ENCODE peak calls at places on chromosome 17, in six cellular contexts. Q is mesothelial cell of epicardium, F is thyroid gland, V is HFFc6, S is heart left ventricle, P is B cell. Y is an unnamed sample.

GRCh38 chr17:27085517-27085916 is 208.4 kb upstream of the WSB1 start:
- DNase-seq in F (no peak), V (no peak), S (no peak), P (no peak), Q (no peak), Y (no peak)

GRCh38 chr17:61464121-61464905 is 12.1 kb downstream of the TBX4 start:
- DNase-seq in V (no peak), Q (no peak), S (no peak), F (no peak), P (no peak), Y (no peak)

GRCh38 chr17:60355663-60356594 is 36.0 kb downstream of the USP32 start:
- DNase-seq in S (no peak), V (no peak), F (no peak), Q (no peak), P (no peak), Y (no peak)

GRCh38 chr17:62707425-62707739 is 79.9 kb downstream of the MRC2 start:
- DNase-seq in Q (no peak), F (no peak), S (no peak), V (no peak), P (no peak), Y (no peak)

GRCh38 chr17:39928868-39929651 is 1.5 kb downstream of the LRRC3C start:
- DNase-seq in P (no peak), V (peak; percentile 92), S (no peak), F (no peak), Q (no peak), Y (no peak)

GRCh38 chr17:72030067-72030899 is 90.5 kb upstream of the SOX9 start:
- DNase-seq in V (peak; percentile 41), S (peak; percentile 35), F (peak; percentile 57), Q (peak; percentile 51), P (no peak), Y (no peak)

GRCh38 chr17:14664511-14664910 is 363.6 kb downstream of the HS3ST3B1 start:
- DNase-seq in P (no peak), Q (no peak), F (no peak), V (no peak), S (no peak), Y (no peak)

GRCh38 chr17:33204701-33205100 is 88.4 kb downstream of the ASIC2 start:
- DNase-seq in V (no peak), S (no peak), Q (no peak), F (no peak), P (no peak), Y (no peak)

GRCh38 chr17:9199474-9200196 is 178.3 kb downstream of the NTN1 start:
- DNase-seq in P (no peak), V (no peak), Q (no peak), F (no peak), S (peak; percentile 55), Y (no peak)

GRCh38 chr17:67021196-67021595 is 23.2 kb upstream of the CACNG1 start:
- DNase-seq in V (no peak), Q (no peak), S (no peak), P (no peak), F (no peak), Y (no peak)

GRCh38 chr17:67019126-67019507 is 25.2 kb upstream of the CACNG1 start:
- DNase-seq in Q (no peak), F (no peak), S (no peak), P (no peak), V (no peak), Y (no peak)

GRCh38 chr17:67019809-67020208 is 24.5 kb upstream of the CACNG1 start:
- DNase-seq in V (no peak), Q (no peak), P (no peak), F (no peak), S (no peak), Y (no peak)

GRCh38 chr17:67021718-67022450 is 22.5 kb upstream of the CACNG1 start:
- DNase-seq in P (no peak), Q (no peak), S (no peak), F (peak; percentile 6), V (no peak), Y (no peak)

DNA sequence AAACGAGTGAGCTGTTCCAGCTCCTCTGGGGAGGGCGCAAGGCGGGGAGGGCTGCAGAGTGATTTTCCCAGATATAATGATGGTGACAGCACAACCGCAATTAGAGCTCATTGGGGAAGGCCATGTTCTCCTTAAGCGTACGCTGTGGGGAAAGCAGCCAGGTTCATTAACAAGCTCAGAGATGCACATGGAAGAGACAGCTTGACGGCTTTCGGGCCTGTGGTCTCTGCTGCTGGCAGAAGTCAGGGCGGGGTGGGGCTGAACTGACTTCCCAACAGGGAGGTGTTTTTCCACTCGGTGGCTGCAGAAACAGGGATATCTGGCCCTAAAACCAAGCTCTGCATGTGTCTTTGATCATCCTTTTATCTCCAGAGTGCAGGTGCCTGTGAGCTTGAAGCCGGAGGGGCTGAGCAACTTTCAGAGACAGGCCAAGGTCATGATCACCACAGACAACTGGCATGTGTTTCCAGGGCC is 24.0 kb upstream of the CACNG1 start:
- DNase-seq in Q (no peak), P (no peak), S (no peak), F (no peak), V (no peak), Y (no peak)
- TF ChIP-seq CTCF in Q (no peak), P (no peak), S (no peak), F (no peak), V (no peak), Y (no peak)

DNA sequence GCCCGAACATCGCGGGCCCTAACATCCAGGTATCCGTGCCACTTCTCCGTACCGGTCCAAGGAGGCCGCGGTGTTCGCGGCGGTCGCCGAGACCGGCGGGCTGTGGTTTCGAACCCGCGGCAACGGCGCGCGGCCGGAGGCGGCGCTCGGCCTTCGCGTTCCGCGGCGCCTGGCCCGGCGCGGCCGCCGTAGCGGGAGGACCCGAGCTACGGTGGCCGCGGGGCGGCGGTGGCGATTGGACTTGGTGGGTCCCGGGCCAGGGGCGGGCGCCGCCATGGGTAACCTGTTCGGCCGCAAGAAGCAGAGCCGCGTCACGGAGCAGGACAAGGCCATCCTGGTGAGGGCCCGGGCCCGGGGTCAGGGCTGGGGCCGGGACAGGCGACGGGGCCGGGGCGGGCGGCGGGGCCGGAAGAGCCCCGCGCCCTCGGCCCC is at the start of gene CHMP6:
- DNase-seq in S (peak; percentile 90), V (peak; percentile 40), P (peak; percentile 97), Q (peak; percentile 75), F (peak; percentile 71), Y (peak; percentile 39)
- TF ChIP-seq CTCF in S (no peak), V (peak; percentile 66), P (peak; percentile 27), Q (no peak), F (peak; percentile 61), Y (no peak)

GRCh38 chr17:75572713-75573539 is 14.7 kb upstream of the MYO15B start:
- DNase-seq in P (no peak), F (no peak), Q (no peak), S (no peak), V (no peak), Y (no peak)
- TF ChIP-seq CTCF in P (no peak), F (no peak), Q (no peak), S (no peak), V (no peak), Y (no peak)

GRCh38 chr17:67229109-67229991 is 15.6 kb downstream of the HELZ start:
- DNase-seq in S (no peak), Q (no peak), P (no peak), F (no peak), V (no peak), Y (no peak)

GRCh38 chr17:67227488-67227887 is 17.5 kb downstream of the HELZ start:
- DNase-seq in F (no peak), Q (no peak), S (no peak), V (no peak), P (no peak), Y (no peak)

GRCh38 chr17:67232441-67232840 is 12.6 kb downstream of the HELZ start:
- DNase-seq in S (no peak), Q (no peak), P (no peak), F (no peak), V (no peak), Y (no peak)
- TF ChIP-seq CTCF in S (no peak), Q (no peak), P (no peak), F (no peak), V (no peak), Y (no peak)

DNA sequence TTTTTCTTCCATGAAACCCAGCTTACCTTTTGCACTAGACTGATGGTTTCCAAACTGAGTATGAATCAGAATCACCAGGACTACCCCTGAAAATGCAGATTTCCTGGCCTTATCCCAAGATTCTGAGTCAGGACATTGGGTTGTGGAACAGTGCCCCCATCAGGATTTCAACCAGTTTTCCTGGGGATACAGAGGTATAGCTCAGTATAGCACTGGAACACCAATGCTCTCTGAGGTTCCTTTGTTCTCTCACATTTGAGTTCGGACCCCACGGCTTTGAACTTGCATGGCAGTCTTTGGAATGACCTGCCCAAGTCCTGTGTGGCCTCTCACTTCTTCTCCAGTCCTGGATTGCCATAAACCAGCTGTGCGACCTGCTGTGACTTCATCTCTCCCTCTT is 12.8 kb upstream of the CCL8 start:
- DNase-seq in Q (no peak), S (no peak), F (peak; percentile 24), P (no peak), V (peak; percentile 65), Y (no peak)
- TF ChIP-seq CTCF in Q (no peak), S (peak; percentile 37), F (peak; percentile 58), P (no peak), V (peak; percentile 82), Y (no peak)

Y was measured in omental fat pad.